ENCODE peak calls at places on chromosomes 2 and 18, in ten cellular contexts. K is activated CD8-positive, alpha-beta T cell treated with anti-CD3 and anti-CD28 coated beads, Interleukin-2, amount 10 ng/mL, durations not matched to agents 7 days and 5 days; C is sigmoid colon; U is occipital lobe; E is stimulated activated CD4-positive, alpha-beta T cell treated with anti-CD3 and anti-CD28 coated beads, TNF-alpha, amount 100 ng/mL, for 24 hours; F is iPS-NIHi11; M is substantia nigra; Y is Right ventricle myocardium superior; Z is GM18507; P is ureter. L is an unnamed sample.

GRCh38 chr2:85187069-85187468 is 53.9 kb downstream of the TCF7L1 start:
- DNase-seq in K (no peak), C (no peak), U (no peak), E (no peak), F (no peak), M (no peak), Y (no peak), Z (no peak), P (no peak), L (no peak)

GRCh38 chr2:202039278-202040100 is 5.8 kb downstream of the FZD7 start:
- DNase-seq in K (no peak), C (no peak), U (no peak), E (no peak), F (no peak), M (no peak), Y (no peak), Z (no peak), P (no peak), L (no peak)

GRCh38 chr2:238515411-238515810 is 88.7 kb downstream of the ASB1 start:
- DNase-seq in K (no peak), C (no peak), U (no peak), E (no peak), F (no peak), M (no peak), Y (no peak), Z (no peak), P (no peak), L (no peak)

GRCh38 chr2:182023235-182023634 is 37.6 kb downstream of the PPP1R1C start:
- DNase-seq in K (no peak), C (no peak), U (no peak), E (no peak), F (no peak), M (no peak), Y (no peak), Z (no peak), P (no peak), L (no peak)

GRCh38 chr2:46632349-46632748 is 153.0 kb downstream of the TMEM247 start:
- DNase-seq in K (no peak), C (no peak), U (no peak), E (no peak), F (peak), M (no peak), Y (no peak), Z (no peak), P (no peak), L (no peak)

GRCh38 chr2:105076121-105076520 is 38.3 kb downstream of the MRPS9 start:
- DNase-seq in K (no peak), C (no peak), U (no peak), E (no peak), F (no peak), M (no peak), Y (no peak), Z (no peak), P (no peak), L (no peak)

GRCh38 chr2:131413785-131414184 is 49.8 kb upstream of the RAB6D start:
- DNase-seq in K (no peak), C (no peak), U (no peak), E (no peak), F (no peak), M (no peak), Y (no peak), Z (no peak), P (no peak), L (no peak)

GRCh38 chr2:201618744-201619654 is 24.3 kb downstream of the TMEM237 start:
- DNase-seq in K (no peak), C (peak), U (no peak), E (no peak), F (peak), M (peak), Y (peak), Z (no peak), P (peak), L (no peak)

GRCh38 chr2:120736955-120737801 is 1.5 kb downstream of the GLI2 start:
- DNase-seq in K (no peak), C (peak), U (no peak), E (no peak), F (peak), M (no peak), Y (peak), Z (no peak), P (no peak), L (no peak)

GRCh38 chr2:128978155-128978707 is 659.6 kb upstream of the HS6ST1 start:
- DNase-seq in K (no peak), C (no peak), U (no peak), E (no peak), F (peak), M (no peak), Y (no peak), Z (no peak), P (no peak), L (no peak)

GRCh38 chr18:57437782-57438668 is 2.9 kb downstream of the ONECUT2 start:
- DNase-seq in K (peak), C (no peak), U (no peak), E (peak), F (peak), M (peak), Y (peak), Z (no peak), P (no peak), L (peak)

GRCh38 chr2:27408601-27409320 is 630 bp downstream of the PPM1G start:
- DNase-seq in K (peak), C (no peak), U (no peak), E (no peak), F (peak), M (no peak), Y (no peak), Z (no peak), P (no peak), L (no peak)

GRCh38 chr2:3493610-3493997 is 25.7 kb downstream of the ADI1 start:
- DNase-seq in K (no peak), C (no peak), U (no peak), E (no peak), F (peak), M (no peak), Y (no peak), Z (no peak), P (peak), L (no peak)

GRCh38 chr2:159650574-159650973 is 34.2 kb upstream of the BAZ2B start:
- DNase-seq in K (no peak), C (no peak), U (no peak), E (no peak), F (no peak), M (no peak), Y (no peak), Z (no peak), P (no peak), L (no peak)

GRCh38 chr2:227228061-227228667 is 63.7 kb downstream of the COL4A3 start:
- DNase-seq in K (no peak), C (peak), U (no peak), E (no peak), F (peak), M (peak), Y (peak), Z (no peak), P (peak), L (no peak)

GRCh38 chr2:43333096-43333655 is 106.8 kb upstream of the ZFP36L2 start:
- DNase-seq in K (no peak), C (no peak), U (no peak), E (no peak), F (no peak), M (no peak), Y (no peak), Z (no peak), P (no peak), L (no peak)

GRCh38 chr18:61127714-61128485 is 205.3 kb upstream of the CDH20 start:
- DNase-seq in K (no peak), C (no peak), U (no peak), E (no peak), F (peak), M (no peak), Y (no peak), Z (no peak), P (no peak), L (no peak)

GRCh38 chr18:75309564-75309963 is 99.0 kb downstream of the TSHZ1 start:
- DNase-seq in K (no peak), C (no peak), U (no peak), E (no peak), F (no peak), M (no peak), Y (no peak), Z (no peak), P (no peak), L (no peak)

GRCh38 chr2:770776-771175 is 93.6 kb upstream of the TMEM18 start:
- DNase-seq in K (no peak), C (no peak), U (no peak), E (no peak), F (no peak), M (no peak), Y (no peak), Z (no peak), P (no peak), L (no peak)

GRCh38 chr2:120861191-120861575 is 125.5 kb downstream of the GLI2 start:
- DNase-seq in K (no peak), C (no peak), U (no peak), E (no peak), F (no peak), M (no peak), Y (no peak), Z (no peak), P (no peak), L (no peak)

GRCh38 chr2:118970396-118971135 is 28.6 kb downstream of the MARCO start:
- DNase-seq in K (no peak), C (peak), U (no peak), E (no peak), F (no peak), M (no peak), Y (peak), Z (no peak), P (no peak), L (peak)

GRCh38 chr2:127389778-127390435 is 2.1 kb upstream of the MAP3K2 start:
- DNase-seq in K (peak), C (no peak), U (no peak), E (no peak), F (no peak), M (no peak), Y (no peak), Z (no peak), P (no peak), L (no peak)

GRCh38 chr2:192749606-192750200 is 555.0 kb upstream of the TMEFF2 start:
- DNase-seq in K (no peak), C (no peak), U (no peak), E (no peak), F (peak), M (no peak), Y (no peak), Z (no peak), P (no peak), L (no peak)

GRCh38 chr18:42268793-42269192 is 313.8 kb downstream of the PIK3C3 start:
- DNase-seq in K (no peak), C (no peak), U (no peak), E (no peak), F (no peak), M (no peak), Y (no peak), Z (no peak), P (no peak), L (no peak)

GRCh38 chr2:177830881-177831386 is 241.6 kb downstream of the PDE11A start:
- DNase-seq in K (no peak), C (no peak), U (no peak), E (no peak), F (peak), M (no peak), Y (no peak), Z (no peak), P (no peak), L (no peak)

GRCh38 chr2:232329716-232330067 is 48.9 kb upstream of the ALPP start:
- DNase-seq in K (no peak), C (no peak), U (no peak), E (no peak), F (no peak), M (no peak), Y (peak), Z (no peak), P (no peak), L (no peak)

GRCh38 chr18:76986391-76986790 is 146.2 kb downstream of the MBP start:
- DNase-seq in K (no peak), C (no peak), U (no peak), E (no peak), F (no peak), M (no peak), Y (no peak), Z (no peak), P (peak), L (peak)

GRCh38 chr18:8747440-8747937 is 42.1 kb downstream of the MTCL1 start:
- DNase-seq in K (no peak), C (no peak), U (no peak), E (no peak), F (no peak), M (no peak), Y (no peak), Z (no peak), P (no peak), L (no peak)

GRCh38 chr2:228875152-228875875 is 395.8 kb downstream of the PID1 start:
- DNase-seq in K (no peak), C (no peak), U (no peak), E (no peak), F (no peak), M (no peak), Y (no peak), Z (no peak), P (no peak), L (no peak)

GRCh38 chr18:35616074-35616473 is 34.5 kb downstream of the GALNT1 start:
- DNase-seq in K (no peak), C (no peak), U (no peak), E (no peak), F (no peak), M (no peak), Y (no peak), Z (no peak), P (no peak), L (no peak)

GRCh38 chr2:12884713-12885282 is 168.1 kb downstream of the TRIB2 start:
- DNase-seq in K (no peak), C (peak), U (no peak), E (no peak), F (no peak), M (no peak), Y (peak), Z (no peak), P (no peak), L (no peak)

GRCh38 chr18:10526211-10526949 is 553 bp downstream of the NAPG start:
- DNase-seq in K (peak), C (peak), U (peak), E (peak), F (peak), M (peak), Y (peak), Z (peak), P (peak), L (no peak)

GRCh38 chr2:160407393-160408204 is 86.0 kb downstream of the RBMS1 start:
- DNase-seq in K (peak), C (peak), U (no peak), E (peak), F (peak), M (no peak), Y (peak), Z (no peak), P (peak), L (peak)

GRCh38 chr2:108412995-108413726 is 35.4 kb downstream of the SULT1C4 start:
- DNase-seq in K (no peak), C (no peak), U (no peak), E (no peak), F (no peak), M (no peak), Y (no peak), Z (no peak), P (no peak), L (no peak)

GRCh38 chr18:59748628-59749360 is 51.6 kb upstream of the CCBE1 start:
- DNase-seq in K (no peak), C (no peak), U (no peak), E (no peak), F (no peak), M (no peak), Y (no peak), Z (no peak), P (no peak), L (no peak)

GRCh38 chr2:70085711-70086277 is 1.5 kb upstream of the PCBP1 start:
- DNase-seq in K (no peak), C (peak), U (no peak), E (no peak), F (no peak), M (no peak), Y (no peak), Z (no peak), P (no peak), L (no peak)

GRCh38 chr2:175926272-175926671 is 75.8 kb downstream of the LNPK start:
- DNase-seq in K (no peak), C (no peak), U (no peak), E (no peak), F (no peak), M (no peak), Y (no peak), Z (no peak), P (no peak), L (no peak)

L was measured in type B pancreatic cell.